ENCODE peak calls at places on chromosome 6, in eight cellular contexts. One of them, this sample, is unnamed.

GRCh38 chr6:169989594-169989993 is 238.2 kb downstream of the ERMARD start:
- DNase-seq in A549: no peak
- DNase-seq in tibial nerve: no peak
- DNase-seq in adrenal gland: no peak
- DNase-seq in H1: no peak
- DNase-seq in endothelial cell of umbilical vein: no peak
- DNase-seq in testis: no peak
- DNase-seq in HCT116: no peak
- DNase-seq in this sample: no peak

GRCh38 chr6:168091381-168092264 is 12.6 kb upstream of the FRMD1 start:
- DNase-seq in A549: no peak
- DNase-seq in tibial nerve: no peak
- DNase-seq in adrenal gland: no peak
- DNase-seq in H1: no peak
- DNase-seq in endothelial cell of umbilical vein: no peak
- DNase-seq in testis: no peak
- DNase-seq in HCT116: no peak
- DNase-seq in this sample: no peak

GRCh38 chr6:136058852-136059251 is 191.3 kb downstream of the MTFR2 start:
- DNase-seq in A549: no peak
- DNase-seq in tibial nerve: no peak
- DNase-seq in adrenal gland: no peak
- DNase-seq in H1: no peak
- DNase-seq in endothelial cell of umbilical vein: peak; percentile 26
- DNase-seq in testis: no peak
- DNase-seq in HCT116: no peak
- DNase-seq in this sample: no peak

GRCh38 chr6:16651871-16652270 is 109.4 kb downstream of the ATXN1 start:
- DNase-seq in A549: no peak
- DNase-seq in tibial nerve: no peak
- DNase-seq in adrenal gland: no peak
- DNase-seq in H1: no peak
- DNase-seq in endothelial cell of umbilical vein: no peak
- DNase-seq in testis: no peak
- DNase-seq in HCT116: no peak
- DNase-seq in this sample: no peak

GRCh38 chr6:12238191-12238590 is 52.0 kb upstream of the EDN1 start:
- DNase-seq in A549: no peak
- DNase-seq in tibial nerve: no peak
- DNase-seq in adrenal gland: no peak
- DNase-seq in H1: no peak
- DNase-seq in endothelial cell of umbilical vein: no peak
- DNase-seq in testis: no peak
- DNase-seq in HCT116: no peak
- DNase-seq in this sample: no peak

GRCh38 chr6:25309886-25310285 is 30.7 kb downstream of the CARMIL1 start:
- DNase-seq in A549: no peak
- DNase-seq in tibial nerve: no peak
- DNase-seq in adrenal gland: no peak
- DNase-seq in H1: no peak
- DNase-seq in endothelial cell of umbilical vein: no peak
- DNase-seq in testis: no peak
- DNase-seq in HCT116: no peak
- DNase-seq in this sample: no peak

GRCh38 chr6:156131221-156131903 is 645.8 kb upstream of the ARID1B start:
- DNase-seq in A549: no peak
- DNase-seq in tibial nerve: no peak
- DNase-seq in adrenal gland: peak; percentile 31
- DNase-seq in H1: no peak
- DNase-seq in endothelial cell of umbilical vein: no peak
- DNase-seq in testis: peak; percentile 28
- DNase-seq in HCT116: no peak
- DNase-seq in this sample: no peak

GRCh38 chr6:53795702-53796450 is 1.1 kb downstream of the LRRC1 start:
- DNase-seq in A549: no peak
- DNase-seq in tibial nerve: no peak
- DNase-seq in adrenal gland: peak; percentile 54
- DNase-seq in H1: peak; percentile 67
- DNase-seq in endothelial cell of umbilical vein: peak; percentile 49
- DNase-seq in testis: peak; percentile 57
- DNase-seq in HCT116: no peak
- DNase-seq in this sample: peak; percentile 38

GRCh38 chr6:72621243-72622093 is at the start of gene KCNQ5:
- DNase-seq in A549: peak; percentile 11
- DNase-seq in tibial nerve: no peak
- DNase-seq in adrenal gland: no peak
- DNase-seq in H1: peak; percentile 66
- DNase-seq in endothelial cell of umbilical vein: no peak
- DNase-seq in testis: no peak
- DNase-seq in HCT116: no peak
- DNase-seq in this sample: peak; percentile 76

GRCh38 chr6:153503810-153504209 is 372.7 kb upstream of the RGS17 start:
- DNase-seq in A549: peak; percentile 14
- DNase-seq in tibial nerve: no peak
- DNase-seq in adrenal gland: no peak
- DNase-seq in H1: peak; percentile 52
- DNase-seq in endothelial cell of umbilical vein: no peak
- DNase-seq in testis: no peak
- DNase-seq in HCT116: peak; percentile 32
- DNase-seq in this sample: no peak

GRCh38 chr6:87393026-87393622 is 14.6 kb upstream of the CFAP206 start:
- DNase-seq in A549: peak; percentile 62
- DNase-seq in tibial nerve: no peak
- DNase-seq in adrenal gland: peak; percentile 40
- DNase-seq in H1: no peak
- DNase-seq in endothelial cell of umbilical vein: peak; percentile 73
- DNase-seq in testis: peak; percentile 49
- DNase-seq in HCT116: peak; percentile 62
- DNase-seq in this sample: no peak

GRCh38 chr6:105810105-105810921 is 275.8 kb upstream of the PRDM1 start:
- DNase-seq in A549: peak; percentile 79
- DNase-seq in tibial nerve: no peak
- DNase-seq in adrenal gland: peak; percentile 61
- DNase-seq in H1: no peak
- DNase-seq in endothelial cell of umbilical vein: peak; percentile 43
- DNase-seq in testis: no peak
- DNase-seq in HCT116: peak; percentile 35
- DNase-seq in this sample: no peak

GRCh38 chr6:53461682-53462081 is 83.2 kb downstream of the GCLC start:
- DNase-seq in A549: no peak
- DNase-seq in tibial nerve: no peak
- DNase-seq in adrenal gland: no peak
- DNase-seq in H1: no peak
- DNase-seq in endothelial cell of umbilical vein: no peak
- DNase-seq in testis: no peak
- DNase-seq in HCT116: no peak
- DNase-seq in this sample: no peak

GRCh38 chr6:106445508-106445878 is 85.0 kb downstream of the CRYBG1 start:
- DNase-seq in A549: no peak
- DNase-seq in tibial nerve: no peak
- DNase-seq in adrenal gland: no peak
- DNase-seq in H1: no peak
- DNase-seq in endothelial cell of umbilical vein: no peak
- DNase-seq in testis: no peak
- DNase-seq in HCT116: no peak
- DNase-seq in this sample: no peak

GRCh38 chr6:14451594-14452374 is 334.2 kb downstream of the CD83 start:
- DNase-seq in A549: no peak
- DNase-seq in tibial nerve: no peak
- DNase-seq in adrenal gland: no peak
- DNase-seq in H1: no peak
- DNase-seq in endothelial cell of umbilical vein: no peak
- DNase-seq in testis: no peak
- DNase-seq in HCT116: no peak
- DNase-seq in this sample: no peak

GRCh38 chr6:5730586-5731263 is 276.0 kb downstream of the NRN1 start:
- DNase-seq in A549: no peak
- DNase-seq in tibial nerve: no peak
- DNase-seq in adrenal gland: peak; percentile 45
- DNase-seq in H1: no peak
- DNase-seq in endothelial cell of umbilical vein: no peak
- DNase-seq in testis: no peak
- DNase-seq in HCT116: no peak
- DNase-seq in this sample: no peak

GRCh38 chr6:24827162-24827561 is 28.4 kb upstream of the ARMH2 start:
- DNase-seq in A549: peak; percentile 18
- DNase-seq in tibial nerve: no peak
- DNase-seq in adrenal gland: no peak
- DNase-seq in H1: no peak
- DNase-seq in endothelial cell of umbilical vein: no peak
- DNase-seq in testis: no peak
- DNase-seq in HCT116: no peak
- DNase-seq in this sample: no peak

DNA sequence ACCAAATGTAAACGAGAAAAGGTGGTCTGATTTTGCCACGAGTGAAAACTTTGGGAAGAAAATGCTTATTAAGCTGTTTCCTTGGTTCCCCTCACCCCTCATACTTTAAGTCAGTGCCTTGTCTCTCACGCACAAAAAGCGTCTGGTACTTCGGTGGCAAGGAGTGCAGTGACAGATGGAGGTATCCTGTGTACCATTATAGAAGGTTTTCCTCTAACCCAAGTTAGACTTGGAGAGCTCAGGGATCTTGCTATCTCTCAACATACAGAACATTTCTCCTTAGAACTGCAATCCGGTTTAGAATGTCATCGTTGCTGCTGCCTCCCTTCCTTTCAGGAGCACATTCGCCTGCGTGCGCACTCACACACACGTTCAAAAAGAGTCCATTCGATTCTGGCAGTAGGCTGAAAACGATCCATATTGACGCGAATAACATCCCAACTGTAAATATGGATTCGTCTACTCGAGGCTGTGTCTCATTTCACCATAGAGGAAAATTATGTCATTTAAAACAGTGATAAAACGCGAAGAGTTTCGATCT is 1.1 kb upstream of the MARCKS start:
- DNase-seq in A549: peak; percentile 38
- DNase-seq in tibial nerve: no peak
- DNase-seq in adrenal gland: peak; percentile 6
- DNase-seq in H1: no peak
- DNase-seq in endothelial cell of umbilical vein: no peak
- DNase-seq in testis: peak; percentile 30
- DNase-seq in HCT116: no peak
- DNase-seq in this sample: no peak
- TF ChIP-seq POLR2A in A549: no peak
- TF ChIP-seq POLR2A in tibial nerve: no peak
- TF ChIP-seq POLR2A in adrenal gland: no peak
- TF ChIP-seq POLR2A in H1: no peak
- TF ChIP-seq POLR2A in endothelial cell of umbilical vein: peak; percentile 38
- TF ChIP-seq POLR2A in testis: no peak
- TF ChIP-seq POLR2A in HCT116: no peak
- TF ChIP-seq POLR2A in this sample: no peak

GRCh38 chr6:27388293-27389197 is at the start of gene ZNF391:
- DNase-seq in A549: peak; percentile 82
- DNase-seq in tibial nerve: peak; percentile 34
- DNase-seq in adrenal gland: peak; percentile 85
- DNase-seq in H1: peak; percentile 84
- DNase-seq in endothelial cell of umbilical vein: peak; percentile 85
- DNase-seq in testis: peak; percentile 92
- DNase-seq in HCT116: peak; percentile 53
- DNase-seq in this sample: peak; percentile 90

GRCh38 chr6:27392623-27393022 is 4.1 kb downstream of the ZNF391 start:
- DNase-seq in A549: no peak
- DNase-seq in tibial nerve: no peak
- DNase-seq in adrenal gland: no peak
- DNase-seq in H1: no peak
- DNase-seq in endothelial cell of umbilical vein: no peak
- DNase-seq in testis: no peak
- DNase-seq in HCT116: no peak
- DNase-seq in this sample: no peak

GRCh38 chr6:27394073-27394472 is 5.5 kb downstream of the ZNF391 start:
- DNase-seq in A549: no peak
- DNase-seq in tibial nerve: no peak
- DNase-seq in adrenal gland: no peak
- DNase-seq in H1: no peak
- DNase-seq in endothelial cell of umbilical vein: no peak
- DNase-seq in testis: no peak
- DNase-seq in HCT116: no peak
- DNase-seq in this sample: no peak
- H3K9me3 ChIP-seq in A549: peaks cover 8% of the 10 kb centered on the region
- H3K9me3 ChIP-seq in tibial nerve: no peaks in the 10 kb centered on the region
- H3K9me3 ChIP-seq in adrenal gland: peaks cover under 1% of the 10 kb centered on the region
- H3K9me3 ChIP-seq in H1: peaks cover 12% of the 10 kb centered on the region
- H3K9me3 ChIP-seq in endothelial cell of umbilical vein: no peaks in the 10 kb centered on the region
- H3K9me3 ChIP-seq in testis: no peaks in the 10 kb centered on the region
- H3K9me3 ChIP-seq in HCT116: no peaks in the 10 kb centered on the region
- H3K9me3 ChIP-seq in this sample: peaks cover 7% of the 10 kb centered on the region

GRCh38 chr6:110873981-110874879 is at the start of gene AMD1:
- DNase-seq in A549: peak; percentile 96
- DNase-seq in tibial nerve: peak; percentile 97
- DNase-seq in adrenal gland: peak; percentile 99
- DNase-seq in H1: peak; percentile 93
- DNase-seq in endothelial cell of umbilical vein: peak; percentile 97
- DNase-seq in testis: peak; percentile 100
- DNase-seq in HCT116: peak; percentile 92
- DNase-seq in this sample: peak; percentile 98
- TF ChIP-seq POLR2A in A549: peak; percentile 97
- TF ChIP-seq POLR2A in tibial nerve: peak; percentile 99
- TF ChIP-seq POLR2A in adrenal gland: peak; percentile 99
- TF ChIP-seq POLR2A in H1: peak; percentile 99
- TF ChIP-seq POLR2A in endothelial cell of umbilical vein: peak; percentile 100
- TF ChIP-seq POLR2A in testis: peak; percentile 97
- TF ChIP-seq POLR2A in HCT116: peak; percentile 99
- TF ChIP-seq POLR2A in this sample: peak; percentile 95

DNA sequence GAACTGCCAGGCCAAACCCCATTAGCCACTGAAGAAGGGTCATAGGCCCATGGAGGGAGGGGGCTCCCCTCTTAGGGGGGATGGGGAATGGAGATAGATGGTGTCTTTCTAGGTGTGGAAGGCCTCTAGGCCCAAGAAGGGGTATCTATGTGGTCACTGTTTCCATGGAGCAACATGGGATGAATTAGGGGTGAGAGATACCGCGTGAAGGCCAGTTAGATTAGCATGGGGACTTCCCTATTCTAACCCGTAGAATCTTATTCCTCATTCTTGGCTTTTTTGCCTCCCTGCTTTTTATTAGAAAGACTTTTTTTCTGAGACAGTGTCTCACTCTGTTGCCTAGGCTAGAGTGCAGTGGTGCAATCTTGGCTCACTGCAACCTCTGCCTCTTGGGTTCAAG is 3.2 kb downstream of the RAB44 start:
- DNase-seq in A549: no peak
- DNase-seq in tibial nerve: no peak
- DNase-seq in adrenal gland: no peak
- DNase-seq in H1: no peak
- DNase-seq in endothelial cell of umbilical vein: no peak
- DNase-seq in testis: no peak
- DNase-seq in HCT116: no peak
- DNase-seq in this sample: no peak
- H3K9me3 ChIP-seq in A549: no peaks in the 10 kb centered on the region
- H3K9me3 ChIP-seq in tibial nerve: no peaks in the 10 kb centered on the region
- H3K9me3 ChIP-seq in adrenal gland: no peaks in the 10 kb centered on the region
- H3K9me3 ChIP-seq in H1: no peaks in the 10 kb centered on the region
- H3K9me3 ChIP-seq in endothelial cell of umbilical vein: no peaks in the 10 kb centered on the region
- H3K9me3 ChIP-seq in testis: no peaks in the 10 kb centered on the region
- H3K9me3 ChIP-seq in HCT116: no peaks in the 10 kb centered on the region
- H3K9me3 ChIP-seq in this sample: no peaks in the 10 kb centered on the region

DNA sequence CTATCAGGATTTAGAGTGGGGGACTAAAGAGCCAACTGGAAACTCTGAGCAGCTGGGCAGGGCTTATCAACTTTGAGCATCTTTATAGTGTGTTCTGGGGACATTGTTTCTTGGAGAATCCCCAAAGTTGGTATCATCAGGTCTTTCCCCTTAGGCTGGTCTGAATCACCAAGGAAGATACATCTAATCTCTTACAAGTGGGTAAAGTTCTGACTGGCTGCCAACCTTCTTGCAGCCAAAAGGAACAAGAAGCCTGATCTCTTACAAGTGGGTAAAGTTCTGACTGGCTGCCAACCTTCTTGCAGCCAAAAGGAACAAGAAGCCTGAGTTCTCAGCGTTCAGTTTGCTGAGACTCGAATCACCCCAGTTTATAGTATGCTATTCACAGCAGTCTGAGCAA is 1.6 kb upstream of the MED23 start:
- DNase-seq in A549: no peak
- DNase-seq in tibial nerve: no peak
- DNase-seq in adrenal gland: no peak
- DNase-seq in H1: no peak
- DNase-seq in endothelial cell of umbilical vein: no peak
- DNase-seq in testis: peak; percentile 81
- DNase-seq in HCT116: no peak
- DNase-seq in this sample: peak; percentile 57
- TF ChIP-seq POLR2A in A549: no peak
- TF ChIP-seq POLR2A in tibial nerve: no peak
- TF ChIP-seq POLR2A in adrenal gland: no peak
- TF ChIP-seq POLR2A in H1: no peak
- TF ChIP-seq POLR2A in endothelial cell of umbilical vein: no peak
- TF ChIP-seq POLR2A in testis: no peak
- TF ChIP-seq POLR2A in HCT116: no peak
- TF ChIP-seq POLR2A in this sample: no peak

This sample was measured in upper lobe of left lung.